ENCODE peak calls at places on chromosomes 5 and 9, in nine cellular contexts. One of them, this sample, is unnamed.

GRCh38 chr5:10734050-10734709 is 26.9 kb downstream of the DAP start:
- DNase-seq in A549: no peak
- DNase-seq in fibroblast of lung: no peak
- DNase-seq in cardiac muscle cell: no peak
- DNase-seq in esophagus squamous epithelium: no peak
- DNase-seq in tibial artery: no peak
- DNase-seq in CD8-positive, alpha-beta T cell: no peak
- DNase-seq in mesenchymal stem cell: no peak
- DNase-seq in left ventricle myocardium inferior: no peak
- DNase-seq in this sample: no peak

GRCh38 chr5:11180890-11181289 is 419.9 kb upstream of the DAP start:
- DNase-seq in A549: no peak
- DNase-seq in fibroblast of lung: no peak
- DNase-seq in cardiac muscle cell: no peak
- DNase-seq in esophagus squamous epithelium: no peak
- DNase-seq in tibial artery: no peak
- DNase-seq in CD8-positive, alpha-beta T cell: no peak
- DNase-seq in mesenchymal stem cell: no peak
- DNase-seq in left ventricle myocardium inferior: no peak
- DNase-seq in this sample: no peak

GRCh38 chr9:11749396-11749795 is 943.8 kb upstream of the TYRP1 start:
- DNase-seq in A549: no peak
- DNase-seq in fibroblast of lung: no peak
- DNase-seq in cardiac muscle cell: no peak
- DNase-seq in esophagus squamous epithelium: no peak
- DNase-seq in tibial artery: no peak
- DNase-seq in CD8-positive, alpha-beta T cell: no peak
- DNase-seq in mesenchymal stem cell: no peak
- DNase-seq in left ventricle myocardium inferior: no peak
- DNase-seq in this sample: no peak

GRCh38 chr9:85269811-85270210 is 471.9 kb downstream of the AGTPBP1 start:
- DNase-seq in A549: no peak
- DNase-seq in fibroblast of lung: no peak
- DNase-seq in cardiac muscle cell: no peak
- DNase-seq in esophagus squamous epithelium: no peak
- DNase-seq in tibial artery: no peak
- DNase-seq in CD8-positive, alpha-beta T cell: no peak
- DNase-seq in mesenchymal stem cell: no peak
- DNase-seq in left ventricle myocardium inferior: no peak
- DNase-seq in this sample: no peak

GRCh38 chr9:126509718-126510117 is 104.0 kb upstream of the LMX1B start:
- DNase-seq in A549: no peak
- DNase-seq in fibroblast of lung: no peak
- DNase-seq in cardiac muscle cell: no peak
- DNase-seq in esophagus squamous epithelium: no peak
- DNase-seq in tibial artery: peak; percentile 55
- DNase-seq in CD8-positive, alpha-beta T cell: no peak
- DNase-seq in mesenchymal stem cell: no peak
- DNase-seq in left ventricle myocardium inferior: peak; percentile 9
- DNase-seq in this sample: no peak

GRCh38 chr9:336039-336438 is 121.4 kb downstream of the DOCK8 start:
- DNase-seq in A549: peak; percentile 21
- DNase-seq in fibroblast of lung: no peak
- DNase-seq in cardiac muscle cell: no peak
- DNase-seq in esophagus squamous epithelium: no peak
- DNase-seq in tibial artery: no peak
- DNase-seq in CD8-positive, alpha-beta T cell: no peak
- DNase-seq in mesenchymal stem cell: no peak
- DNase-seq in left ventricle myocardium inferior: no peak
- DNase-seq in this sample: no peak

GRCh38 chr5:115810776-115811175 is 5.7 kb downstream of the CDO1 start:
- DNase-seq in A549: no peak
- DNase-seq in fibroblast of lung: peak; percentile 75
- DNase-seq in cardiac muscle cell: no peak
- DNase-seq in esophagus squamous epithelium: no peak
- DNase-seq in tibial artery: no peak
- DNase-seq in CD8-positive, alpha-beta T cell: no peak
- DNase-seq in mesenchymal stem cell: no peak
- DNase-seq in left ventricle myocardium inferior: no peak
- DNase-seq in this sample: no peak

GRCh38 chr5:133662578-133662977 is 50.2 kb upstream of the FSTL4 start:
- DNase-seq in A549: no peak
- DNase-seq in fibroblast of lung: no peak
- DNase-seq in cardiac muscle cell: no peak
- DNase-seq in esophagus squamous epithelium: no peak
- DNase-seq in tibial artery: no peak
- DNase-seq in CD8-positive, alpha-beta T cell: no peak
- DNase-seq in mesenchymal stem cell: no peak
- DNase-seq in left ventricle myocardium inferior: no peak
- DNase-seq in this sample: no peak

GRCh38 chr5:59115345-59115744 is 532.5 kb downstream of the RAB3C start:
- DNase-seq in A549: no peak
- DNase-seq in fibroblast of lung: peak; percentile 42
- DNase-seq in cardiac muscle cell: no peak
- DNase-seq in esophagus squamous epithelium: no peak
- DNase-seq in tibial artery: no peak
- DNase-seq in CD8-positive, alpha-beta T cell: no peak
- DNase-seq in mesenchymal stem cell: peak; percentile 39
- DNase-seq in left ventricle myocardium inferior: no peak
- DNase-seq in this sample: no peak

GRCh38 chr9:69637801-69638200 is 34.4 kb downstream of the APBA1 start:
- DNase-seq in A549: no peak
- DNase-seq in fibroblast of lung: peak; percentile 83
- DNase-seq in cardiac muscle cell: no peak
- DNase-seq in esophagus squamous epithelium: no peak
- DNase-seq in tibial artery: no peak
- DNase-seq in CD8-positive, alpha-beta T cell: no peak
- DNase-seq in mesenchymal stem cell: peak; percentile 48
- DNase-seq in left ventricle myocardium inferior: no peak
- DNase-seq in this sample: no peak

DNA sequence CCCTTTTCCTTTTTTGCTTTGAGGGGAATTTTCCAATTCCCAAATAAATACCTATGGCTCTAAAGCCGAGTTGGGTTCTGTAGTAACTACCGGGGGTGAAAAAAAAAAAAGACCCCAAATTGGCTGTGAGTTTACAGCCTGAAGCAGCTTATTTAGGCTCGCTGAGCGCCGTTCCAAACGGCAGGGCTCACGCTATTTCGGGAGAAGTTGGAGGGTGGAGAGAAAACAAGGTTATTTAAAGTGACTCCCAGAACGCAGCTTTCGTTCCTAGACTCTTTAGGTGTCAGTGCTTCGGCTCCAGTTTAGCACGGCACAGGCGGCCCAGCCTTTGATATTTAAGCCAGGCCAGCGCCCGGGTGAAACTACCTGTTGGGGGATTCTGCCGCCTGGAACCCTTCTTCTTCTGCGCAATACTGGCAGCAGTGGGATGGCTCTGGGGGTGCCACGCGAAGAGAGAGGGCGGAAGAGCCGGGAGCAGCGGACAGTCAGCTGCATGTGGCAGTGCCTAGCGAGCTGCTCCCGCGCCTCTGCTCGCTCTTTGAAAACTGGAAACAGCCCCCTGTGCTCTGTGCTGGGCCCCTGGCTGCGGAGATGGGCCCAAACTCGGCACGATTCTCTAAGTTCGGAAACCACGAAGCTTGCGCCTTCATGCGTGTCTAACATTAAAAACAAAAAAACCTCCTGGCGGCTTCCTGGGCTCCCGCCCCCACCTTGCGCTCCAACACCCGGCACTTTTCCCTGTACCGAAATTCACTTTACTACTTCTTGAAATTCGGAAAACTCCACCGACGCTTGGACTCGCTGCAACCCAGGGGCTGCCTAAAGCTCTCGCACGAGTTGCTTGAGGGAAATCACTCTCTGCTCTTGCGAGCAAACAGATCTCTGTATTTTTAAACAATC is 34.5 kb upstream of the NFIB start:
- DNase-seq in A549: no peak
- DNase-seq in fibroblast of lung: no peak
- DNase-seq in cardiac muscle cell: no peak
- DNase-seq in esophagus squamous epithelium: no peak
- DNase-seq in tibial artery: peak; percentile 71
- DNase-seq in CD8-positive, alpha-beta T cell: no peak
- DNase-seq in mesenchymal stem cell: peak; percentile 46
- DNase-seq in left ventricle myocardium inferior: no peak
- DNase-seq in this sample: no peak
- H3K27ac ChIP-seq in A549: peak overlapping the region; percentile 83
- H3K27ac ChIP-seq in fibroblast of lung: no peak overlapping the region
- H3K27ac ChIP-seq in cardiac muscle cell: no peak overlapping the region
- H3K27ac ChIP-seq in esophagus squamous epithelium: peak overlapping the region; percentile 90
- H3K27ac ChIP-seq in tibial artery: peak overlapping the region; percentile 92
- H3K27ac ChIP-seq in CD8-positive, alpha-beta T cell: no peak overlapping the region
- H3K27ac ChIP-seq in mesenchymal stem cell: no peak overlapping the region
- H3K27ac ChIP-seq in left ventricle myocardium inferior: peak overlapping the region; percentile 96
- H3K27ac ChIP-seq in this sample: peak overlapping the region; percentile 95

GRCh38 chr5:132110195-132110594 is 36.6 kb downstream of the CSF2 start:
- DNase-seq in A549: no peak
- DNase-seq in fibroblast of lung: no peak
- DNase-seq in cardiac muscle cell: no peak
- DNase-seq in esophagus squamous epithelium: no peak
- DNase-seq in tibial artery: no peak
- DNase-seq in CD8-positive, alpha-beta T cell: no peak
- DNase-seq in mesenchymal stem cell: no peak
- DNase-seq in left ventricle myocardium inferior: no peak
- DNase-seq in this sample: no peak

GRCh38 chr5:132110930-132111329 is 37.3 kb downstream of the CSF2 start:
- DNase-seq in A549: no peak
- DNase-seq in fibroblast of lung: peak; percentile 93
- DNase-seq in cardiac muscle cell: no peak
- DNase-seq in esophagus squamous epithelium: no peak
- DNase-seq in tibial artery: no peak
- DNase-seq in CD8-positive, alpha-beta T cell: no peak
- DNase-seq in mesenchymal stem cell: no peak
- DNase-seq in left ventricle myocardium inferior: no peak
- DNase-seq in this sample: no peak

GRCh38 chr5:132116072-132116471 is 42.5 kb downstream of the CSF2 start:
- DNase-seq in A549: no peak
- DNase-seq in fibroblast of lung: no peak
- DNase-seq in cardiac muscle cell: no peak
- DNase-seq in esophagus squamous epithelium: no peak
- DNase-seq in tibial artery: no peak
- DNase-seq in CD8-positive, alpha-beta T cell: no peak
- DNase-seq in mesenchymal stem cell: no peak
- DNase-seq in left ventricle myocardium inferior: no peak
- DNase-seq in this sample: no peak

GRCh38 chr5:132115375-132115774 is 41.8 kb downstream of the CSF2 start:
- DNase-seq in A549: no peak
- DNase-seq in fibroblast of lung: no peak
- DNase-seq in cardiac muscle cell: no peak
- DNase-seq in esophagus squamous epithelium: no peak
- DNase-seq in tibial artery: no peak
- DNase-seq in CD8-positive, alpha-beta T cell: no peak
- DNase-seq in mesenchymal stem cell: no peak
- DNase-seq in left ventricle myocardium inferior: no peak
- DNase-seq in this sample: no peak

GRCh38 chr5:132114150-132115121 is 40.8 kb downstream of the CSF2 start:
- DNase-seq in A549: no peak
- DNase-seq in fibroblast of lung: peak; percentile 72
- DNase-seq in cardiac muscle cell: no peak
- DNase-seq in esophagus squamous epithelium: no peak
- DNase-seq in tibial artery: no peak
- DNase-seq in CD8-positive, alpha-beta T cell: no peak
- DNase-seq in mesenchymal stem cell: no peak
- DNase-seq in left ventricle myocardium inferior: no peak
- DNase-seq in this sample: no peak
- H3K4me1 ChIP-seq in A549: no peaks in the 10 kb centered on the region
- H3K4me1 ChIP-seq in fibroblast of lung: no peaks in the 10 kb centered on the region
- H3K4me1 ChIP-seq in cardiac muscle cell: no peaks in the 10 kb centered on the region
- H3K4me1 ChIP-seq in esophagus squamous epithelium: no peaks in the 10 kb centered on the region
- H3K4me1 ChIP-seq in tibial artery: no peaks in the 10 kb centered on the region
- H3K4me1 ChIP-seq in CD8-positive, alpha-beta T cell: peaks cover 19% of the 10 kb centered on the region
- H3K4me1 ChIP-seq in mesenchymal stem cell: no peaks in the 10 kb centered on the region
- H3K4me1 ChIP-seq in left ventricle myocardium inferior: no peaks in the 10 kb centered on the region
- H3K4me1 ChIP-seq in this sample: no peaks in the 10 kb centered on the region

GRCh38 chr5:166713281-166713680 is 1578.2 kb upstream of the WWC1 start:
- DNase-seq in A549: no peak
- DNase-seq in fibroblast of lung: no peak
- DNase-seq in cardiac muscle cell: no peak
- DNase-seq in esophagus squamous epithelium: no peak
- DNase-seq in tibial artery: no peak
- DNase-seq in CD8-positive, alpha-beta T cell: no peak
- DNase-seq in mesenchymal stem cell: no peak
- DNase-seq in left ventricle myocardium inferior: no peak
- DNase-seq in this sample: no peak
- H3K27ac ChIP-seq in A549: no peak overlapping the region
- H3K27ac ChIP-seq in fibroblast of lung: no peak overlapping the region
- H3K27ac ChIP-seq in cardiac muscle cell: peak overlapping the region; percentile 82
- H3K27ac ChIP-seq in esophagus squamous epithelium: no peak overlapping the region
- H3K27ac ChIP-seq in tibial artery: no peak overlapping the region
- H3K27ac ChIP-seq in CD8-positive, alpha-beta T cell: no peak overlapping the region
- H3K27ac ChIP-seq in mesenchymal stem cell: no peak overlapping the region
- H3K27ac ChIP-seq in left ventricle myocardium inferior: no peak overlapping the region
- H3K27ac ChIP-seq in this sample: no peak overlapping the region

GRCh38 chr5:179319741-179320281 is 25.4 kb downstream of the ADAMTS2 start:
- DNase-seq in A549: no peak
- DNase-seq in fibroblast of lung: peak; percentile 76
- DNase-seq in cardiac muscle cell: no peak
- DNase-seq in esophagus squamous epithelium: no peak
- DNase-seq in tibial artery: peak; percentile 90
- DNase-seq in CD8-positive, alpha-beta T cell: no peak
- DNase-seq in mesenchymal stem cell: peak; percentile 84
- DNase-seq in left ventricle myocardium inferior: no peak
- DNase-seq in this sample: no peak

GRCh38 chr5:179318193-179318955 is 26.9 kb downstream of the ADAMTS2 start:
- DNase-seq in A549: no peak
- DNase-seq in fibroblast of lung: peak; percentile 20
- DNase-seq in cardiac muscle cell: no peak
- DNase-seq in esophagus squamous epithelium: no peak
- DNase-seq in tibial artery: peak; percentile 56
- DNase-seq in CD8-positive, alpha-beta T cell: no peak
- DNase-seq in mesenchymal stem cell: no peak
- DNase-seq in left ventricle myocardium inferior: no peak
- DNase-seq in this sample: no peak

GRCh38 chr5:179316961-179317360 is 28.3 kb downstream of the ADAMTS2 start:
- DNase-seq in A549: no peak
- DNase-seq in fibroblast of lung: no peak
- DNase-seq in cardiac muscle cell: no peak
- DNase-seq in esophagus squamous epithelium: no peak
- DNase-seq in tibial artery: no peak
- DNase-seq in CD8-positive, alpha-beta T cell: no peak
- DNase-seq in mesenchymal stem cell: no peak
- DNase-seq in left ventricle myocardium inferior: no peak
- DNase-seq in this sample: no peak

GRCh38 chr5:179317411-179318192 is 27.7 kb downstream of the ADAMTS2 start:
- DNase-seq in A549: no peak
- DNase-seq in fibroblast of lung: no peak
- DNase-seq in cardiac muscle cell: no peak
- DNase-seq in esophagus squamous epithelium: no peak
- DNase-seq in tibial artery: peak; percentile 59
- DNase-seq in CD8-positive, alpha-beta T cell: no peak
- DNase-seq in mesenchymal stem cell: no peak
- DNase-seq in left ventricle myocardium inferior: no peak
- DNase-seq in this sample: no peak

DNA sequence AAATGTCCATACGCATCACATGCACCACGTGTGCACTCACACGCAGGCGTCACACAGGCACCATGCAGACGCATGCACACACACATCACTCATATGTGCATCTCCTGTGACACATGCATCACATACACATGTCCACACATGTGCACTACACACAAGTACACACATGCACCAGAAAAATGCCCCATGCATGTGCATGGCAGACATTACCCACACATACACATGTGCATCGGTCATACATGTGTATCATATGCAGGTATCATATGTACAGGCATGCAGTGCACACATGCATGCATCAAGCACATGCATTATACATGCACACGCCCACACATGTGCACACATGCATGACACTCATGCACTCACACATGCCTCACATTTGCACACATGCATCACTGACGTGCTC is 26.1 kb downstream of the ADAMTS2 start:
- DNase-seq in A549: no peak
- DNase-seq in fibroblast of lung: no peak
- DNase-seq in cardiac muscle cell: no peak
- DNase-seq in esophagus squamous epithelium: no peak
- DNase-seq in tibial artery: peak; percentile 34
- DNase-seq in CD8-positive, alpha-beta T cell: no peak
- DNase-seq in mesenchymal stem cell: no peak
- DNase-seq in left ventricle myocardium inferior: no peak
- DNase-seq in this sample: no peak
- H3K4me1 ChIP-seq in A549: no peaks in the 10 kb centered on the region
- H3K4me1 ChIP-seq in fibroblast of lung: peaks cover 20% of the 10 kb centered on the region
- H3K4me1 ChIP-seq in cardiac muscle cell: peaks cover 4% of the 10 kb centered on the region
- H3K4me1 ChIP-seq in esophagus squamous epithelium: peaks cover 26% of the 10 kb centered on the region
- H3K4me1 ChIP-seq in tibial artery: no peaks in the 10 kb centered on the region
- H3K4me1 ChIP-seq in CD8-positive, alpha-beta T cell: no peaks in the 10 kb centered on the region
- H3K4me1 ChIP-seq in mesenchymal stem cell: no peaks in the 10 kb centered on the region
- H3K4me1 ChIP-seq in left ventricle myocardium inferior: peaks cover 17% of the 10 kb centered on the region
- H3K4me1 ChIP-seq in this sample: no peaks in the 10 kb centered on the region

This sample was measured in breast epithelium.